ENCODE peak calls at places on chromosomes 3 and 15, in five cellular contexts. One of them, this sample, is unnamed.

GRCh38 chr3:136728918-136729317 is 23.3 kb downstream of the STAG1 start:
- DNase-seq in mammary epithelial cell: peak; percentile 79
- DNase-seq in left ventricle myocardium inferior: no peak
- DNase-seq in kidney: no peak
- DNase-seq in HCT116: no peak
- DNase-seq in this sample: peak; percentile 90

GRCh38 chr15:40338921-40339620 is 1.7 kb downstream of the CCDC9B start:
- DNase-seq in left ventricle myocardium inferior: peak; percentile 47
- DNase-seq in kidney: peak; percentile 81
- DNase-seq in mammary epithelial cell: peak; percentile 96
- DNase-seq in HCT116: peak; percentile 79
- DNase-seq in this sample: peak; percentile 99

GRCh38 chr15:32990071-32990470 is 204.4 kb downstream of the FMN1 start:
- DNase-seq in kidney: no peak
- DNase-seq in HCT116: no peak
- DNase-seq in mammary epithelial cell: no peak
- DNase-seq in left ventricle myocardium inferior: no peak
- DNase-seq in this sample: no peak

GRCh38 chr3:18987070-18987469 is 161.2 kb upstream of the KCNH8 start:
- DNase-seq in mammary epithelial cell: no peak
- DNase-seq in HCT116: no peak
- DNase-seq in kidney: no peak
- DNase-seq in left ventricle myocardium inferior: no peak
- DNase-seq in this sample: no peak

GRCh38 chr15:66287461-66288055 is 5.8 kb upstream of the DIS3L start:
- DNase-seq in kidney: no peak
- DNase-seq in mammary epithelial cell: peak; percentile 14
- DNase-seq in HCT116: no peak
- DNase-seq in left ventricle myocardium inferior: no peak
- DNase-seq in this sample: peak; percentile 50

GRCh38 chr15:58274885-58275284 is 136.7 kb downstream of the AQP9 start:
- DNase-seq in HCT116: no peak
- DNase-seq in kidney: no peak
- DNase-seq in left ventricle myocardium inferior: no peak
- DNase-seq in mammary epithelial cell: no peak
- DNase-seq in this sample: no peak

GRCh38 chr15:44102675-44103254 is 92.3 kb downstream of the FRMD5 start:
- DNase-seq in mammary epithelial cell: peak; percentile 94
- DNase-seq in HCT116: peak; percentile 93
- DNase-seq in kidney: no peak
- DNase-seq in left ventricle myocardium inferior: no peak
- DNase-seq in this sample: peak; percentile 91

GRCh38 chr15:48641416-48641815 is 4.1 kb downstream of the FBN1 start:
- DNase-seq in HCT116: no peak
- DNase-seq in mammary epithelial cell: peak; percentile 40
- DNase-seq in left ventricle myocardium inferior: no peak
- DNase-seq in kidney: no peak
- DNase-seq in this sample: no peak

GRCh38 chr3:182294256-182294655 is 499.0 kb upstream of the ATP11B start:
- DNase-seq in mammary epithelial cell: peak; percentile 38
- DNase-seq in HCT116: no peak
- DNase-seq in left ventricle myocardium inferior: no peak
- DNase-seq in kidney: no peak
- DNase-seq in this sample: no peak

GRCh38 chr3:58049143-58049785 is 41.0 kb downstream of the FLNB start:
- DNase-seq in left ventricle myocardium inferior: peak; percentile 35
- DNase-seq in kidney: no peak
- DNase-seq in mammary epithelial cell: peak; percentile 97
- DNase-seq in HCT116: peak; percentile 95
- DNase-seq in this sample: peak; percentile 93

GRCh38 chr15:80501453-80501852 is 97.3 kb downstream of the ARNT2 start:
- DNase-seq in HCT116: no peak
- DNase-seq in left ventricle myocardium inferior: no peak
- DNase-seq in mammary epithelial cell: no peak
- DNase-seq in kidney: no peak
- DNase-seq in this sample: no peak

GRCh38 chr3:196179380-196180308 is 31.6 kb downstream of the ZDHHC19 start:
- DNase-seq in HCT116: no peak
- DNase-seq in left ventricle myocardium inferior: no peak
- DNase-seq in mammary epithelial cell: peak; percentile 91
- DNase-seq in kidney: peak; percentile 82
- DNase-seq in this sample: no peak

GRCh38 chr15:56757884-56758283 is 24.6 kb upstream of the ZNF280D start:
- DNase-seq in mammary epithelial cell: no peak
- DNase-seq in kidney: no peak
- DNase-seq in HCT116: no peak
- DNase-seq in left ventricle myocardium inferior: no peak
- DNase-seq in this sample: no peak

GRCh38 chr3:10957976-10958749 is 34.4 kb upstream of the SLC6A1 start:
- DNase-seq in left ventricle myocardium inferior: peak; percentile 77
- DNase-seq in mammary epithelial cell: no peak
- DNase-seq in HCT116: no peak
- DNase-seq in kidney: no peak
- DNase-seq in this sample: no peak

GRCh38 chr15:40029979-40030893 is 8.7 kb downstream of the SRP14 start:
- DNase-seq in kidney: no peak
- DNase-seq in mammary epithelial cell: no peak
- DNase-seq in HCT116: no peak
- DNase-seq in left ventricle myocardium inferior: no peak
- DNase-seq in this sample: no peak

GRCh38 chr15:39310633-39311032 is 270.2 kb upstream of the THBS1 start:
- DNase-seq in mammary epithelial cell: peak; percentile 71
- DNase-seq in kidney: no peak
- DNase-seq in left ventricle myocardium inferior: no peak
- DNase-seq in HCT116: no peak
- DNase-seq in this sample: no peak

GRCh38 chr3:12449889-12450682 is 34.2 kb upstream of the TSEN2 start:
- DNase-seq in kidney: no peak
- DNase-seq in mammary epithelial cell: no peak
- DNase-seq in left ventricle myocardium inferior: no peak
- DNase-seq in HCT116: no peak
- DNase-seq in this sample: no peak

GRCh38 chr3:29949131-29949530 is 657.3 kb upstream of the TGFBR2 start:
- DNase-seq in mammary epithelial cell: no peak
- DNase-seq in kidney: no peak
- DNase-seq in HCT116: no peak
- DNase-seq in left ventricle myocardium inferior: no peak
- DNase-seq in this sample: peak; percentile 21

GRCh38 chr3:98462901-98463300 is at the start of gene OR5K1:
- DNase-seq in HCT116: no peak
- DNase-seq in left ventricle myocardium inferior: no peak
- DNase-seq in mammary epithelial cell: no peak
- DNase-seq in kidney: no peak
- DNase-seq in this sample: no peak

GRCh38 chr15:80173022-80173759 is 20.4 kb downstream of the FAH start:
- DNase-seq in left ventricle myocardium inferior: peak; percentile 51
- DNase-seq in mammary epithelial cell: peak; percentile 65
- DNase-seq in kidney: no peak
- DNase-seq in HCT116: peak; percentile 42
- DNase-seq in this sample: no peak

GRCh38 chr15:98738689-98739411 is 90.5 kb downstream of the IGF1R start:
- DNase-seq in HCT116: no peak
- DNase-seq in left ventricle myocardium inferior: no peak
- DNase-seq in kidney: no peak
- DNase-seq in mammary epithelial cell: no peak
- DNase-seq in this sample: no peak

GRCh38 chr3:50445919-50446318 is 57.5 kb downstream of the CACNA2D2 start:
- DNase-seq in mammary epithelial cell: no peak
- DNase-seq in left ventricle myocardium inferior: no peak
- DNase-seq in HCT116: no peak
- DNase-seq in kidney: no peak
- DNase-seq in this sample: no peak

GRCh38 chr15:98127612-98128011 is 167.1 kb downstream of the ARRDC4 start:
- DNase-seq in kidney: no peak
- DNase-seq in left ventricle myocardium inferior: no peak
- DNase-seq in mammary epithelial cell: no peak
- DNase-seq in HCT116: no peak
- DNase-seq in this sample: no peak

GRCh38 chr3:107387555-107387954 is 10.3 kb downstream of the CCDC54 start:
- DNase-seq in kidney: no peak
- DNase-seq in mammary epithelial cell: peak; percentile 52
- DNase-seq in left ventricle myocardium inferior: no peak
- DNase-seq in HCT116: no peak
- DNase-seq in this sample: no peak

GRCh38 chr3:108472011-108472591 is 38.3 kb downstream of the MYH15 start:
- DNase-seq in left ventricle myocardium inferior: no peak
- DNase-seq in HCT116: peak; percentile 96
- DNase-seq in kidney: no peak
- DNase-seq in mammary epithelial cell: peak; percentile 93
- DNase-seq in this sample: peak; percentile 34

GRCh38 chr3:108468577-108468976 is 41.8 kb downstream of the MYH15 start:
- DNase-seq in HCT116: no peak
- DNase-seq in kidney: no peak
- DNase-seq in mammary epithelial cell: no peak
- DNase-seq in left ventricle myocardium inferior: no peak
- DNase-seq in this sample: no peak

GRCh38 chr3:108473711-108474110 is 36.7 kb downstream of the MYH15 start:
- DNase-seq in mammary epithelial cell: no peak
- DNase-seq in HCT116: no peak
- DNase-seq in left ventricle myocardium inferior: no peak
- DNase-seq in kidney: no peak
- DNase-seq in this sample: no peak

GRCh38 chr3:108469126-108469525 is 41.3 kb downstream of the MYH15 start:
- DNase-seq in mammary epithelial cell: no peak
- DNase-seq in left ventricle myocardium inferior: no peak
- DNase-seq in HCT116: no peak
- DNase-seq in kidney: no peak
- DNase-seq in this sample: no peak

DNA sequence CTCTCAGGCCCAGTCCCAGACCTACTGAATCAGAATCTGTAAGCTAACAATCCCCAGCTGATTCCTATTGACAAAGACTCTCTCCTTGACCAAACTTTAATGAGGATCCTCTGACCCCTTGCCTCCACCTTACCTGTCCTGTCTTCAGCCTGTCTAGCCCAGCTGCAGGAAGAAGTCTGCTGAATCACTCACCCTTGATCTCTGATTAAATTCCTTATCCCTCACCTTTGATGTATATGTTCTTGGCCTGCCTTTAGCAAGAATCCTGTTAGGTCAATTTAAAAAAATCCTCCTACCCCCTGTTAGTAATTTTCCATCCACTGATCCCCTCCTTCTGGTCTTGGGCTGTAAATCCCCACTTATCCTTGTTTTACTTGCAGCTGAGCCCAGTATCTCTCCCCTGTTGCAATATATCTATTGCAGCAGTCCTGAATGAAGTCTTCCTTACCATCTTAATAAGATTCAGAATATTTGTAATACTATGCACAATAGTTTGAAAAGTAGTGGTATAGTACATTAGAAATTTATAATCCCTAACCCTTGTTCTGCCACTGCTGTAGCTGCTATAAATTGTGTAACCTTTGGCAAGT is 39.0 kb downstream of the MYH15 start:
- DNase-seq in kidney: no peak
- DNase-seq in mammary epithelial cell: peak; percentile 40
- DNase-seq in HCT116: peak; percentile 68
- DNase-seq in left ventricle myocardium inferior: no peak
- DNase-seq in this sample: no peak
- H3K4me3 ChIP-seq in kidney: no peak overlapping the region
- H3K4me3 ChIP-seq in mammary epithelial cell: no peak overlapping the region
- H3K4me3 ChIP-seq in HCT116: peak overlapping the region; percentile 15
- H3K4me3 ChIP-seq in left ventricle myocardium inferior: no peak overlapping the region
- H3K4me3 ChIP-seq in this sample: no peak overlapping the region

GRCh38 chr3:41204369-41204768 is 5.1 kb downstream of the CTNNB1 start:
- DNase-seq in kidney: no peak
- DNase-seq in HCT116: no peak
- DNase-seq in left ventricle myocardium inferior: no peak
- DNase-seq in mammary epithelial cell: no peak
- DNase-seq in this sample: no peak
- H3K4me1 ChIP-seq in kidney: peaks cover 17% of the 10 kb centered on the region
- H3K4me1 ChIP-seq in HCT116: peaks cover 20% of the 10 kb centered on the region
- H3K4me1 ChIP-seq in left ventricle myocardium inferior: peaks cover 91% of the 10 kb centered on the region
- H3K4me1 ChIP-seq in mammary epithelial cell: peaks cover 33% of the 10 kb centered on the region
- H3K4me1 ChIP-seq in this sample: peaks cover 20% of the 10 kb centered on the region

DNA sequence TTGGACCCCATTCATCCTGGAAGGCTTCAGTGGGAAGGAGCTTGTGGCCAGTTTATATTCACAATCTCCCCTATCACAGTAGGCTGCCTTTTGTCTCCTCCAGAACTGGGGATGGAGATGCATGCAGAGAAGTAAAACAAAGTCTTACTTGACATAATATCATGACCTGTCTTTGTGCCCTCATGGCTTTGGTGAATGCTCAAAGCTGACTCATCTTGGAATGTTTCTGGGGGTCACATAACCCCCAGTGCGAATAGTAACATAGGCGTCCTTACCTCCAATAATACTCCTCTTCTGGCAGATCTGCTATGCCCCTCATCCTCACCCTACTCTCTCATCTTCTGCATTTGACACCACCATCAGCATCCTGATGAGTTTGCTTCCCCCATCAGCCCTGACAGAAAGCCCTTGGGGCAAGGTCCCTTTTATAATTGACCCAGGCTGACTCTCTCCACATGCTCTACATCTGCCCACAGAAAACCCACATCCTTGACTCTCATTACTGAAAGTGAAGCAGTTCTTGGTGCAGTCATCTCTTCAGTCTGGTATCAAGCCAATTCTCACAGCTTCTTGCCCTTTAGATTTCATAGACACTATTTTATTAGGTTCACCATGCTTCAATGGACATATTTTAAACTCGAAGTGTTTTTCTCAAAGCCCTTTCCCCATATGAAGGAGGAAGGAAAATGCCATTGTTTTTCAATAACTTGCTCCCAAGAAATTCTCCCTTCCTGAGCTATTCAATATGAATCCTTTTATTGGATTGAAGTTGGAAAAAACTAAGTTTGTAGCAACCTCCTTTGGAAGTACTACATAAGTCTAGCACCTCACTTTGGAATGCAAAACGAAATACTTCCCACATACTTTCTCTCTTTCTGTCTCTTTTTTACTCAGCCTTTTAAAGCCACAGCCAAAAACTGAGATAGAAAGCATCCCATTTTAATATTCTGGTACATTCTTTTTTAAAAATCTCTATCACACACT is 36.6 kb downstream of the OSTN start:
- DNase-seq in mammary epithelial cell: peak; percentile 9
- DNase-seq in HCT116: no peak
- DNase-seq in kidney: no peak
- DNase-seq in left ventricle myocardium inferior: no peak
- DNase-seq in this sample: no peak
- H3K4me3 ChIP-seq in mammary epithelial cell: no peak overlapping the region
- H3K4me3 ChIP-seq in HCT116: no peak overlapping the region
- H3K4me3 ChIP-seq in kidney: no peak overlapping the region
- H3K4me3 ChIP-seq in left ventricle myocardium inferior: no peak overlapping the region
- H3K4me3 ChIP-seq in this sample: no peak overlapping the region

GRCh38 chr3:187063286-187064081 is 75.8 kb downstream of the RPL39L start:
- DNase-seq in left ventricle myocardium inferior: no peak
- DNase-seq in HCT116: no peak
- DNase-seq in kidney: no peak
- DNase-seq in mammary epithelial cell: peak; percentile 79
- DNase-seq in this sample: no peak

GRCh38 chr3:187069857-187070516 is 69.3 kb downstream of the RPL39L start:
- DNase-seq in mammary epithelial cell: no peak
- DNase-seq in left ventricle myocardium inferior: no peak
- DNase-seq in HCT116: no peak
- DNase-seq in kidney: no peak
- DNase-seq in this sample: no peak

GRCh38 chr3:187064210-187065115 is 74.8 kb downstream of the RPL39L start:
- DNase-seq in mammary epithelial cell: peak; percentile 76
- DNase-seq in kidney: no peak
- DNase-seq in HCT116: no peak
- DNase-seq in left ventricle myocardium inferior: no peak
- DNase-seq in this sample: no peak

GRCh38 chr3:187062526-187063177 is 76.6 kb downstream of the RPL39L start:
- DNase-seq in HCT116: no peak
- DNase-seq in kidney: no peak
- DNase-seq in mammary epithelial cell: peak; percentile 92
- DNase-seq in left ventricle myocardium inferior: no peak
- DNase-seq in this sample: no peak

GRCh38 chr3:187066228-187066995 is 72.9 kb downstream of the RPL39L start:
- DNase-seq in left ventricle myocardium inferior: no peak
- DNase-seq in mammary epithelial cell: peak; percentile 64
- DNase-seq in kidney: no peak
- DNase-seq in HCT116: peak; percentile 47
- DNase-seq in this sample: no peak
- H3K4me1 ChIP-seq in left ventricle myocardium inferior: peaks cover 38% of the 10 kb centered on the region
- H3K4me1 ChIP-seq in mammary epithelial cell: peaks cover 30% of the 10 kb centered on the region
- H3K4me1 ChIP-seq in kidney: peaks cover 2% of the 10 kb centered on the region
- H3K4me1 ChIP-seq in HCT116: no peaks in the 10 kb centered on the region
- H3K4me1 ChIP-seq in this sample: no peaks in the 10 kb centered on the region

This sample was measured in SJSA1.